ENCODE peak calls at places on chromosomes 7 and 10, in ten cellular contexts. Q, W, V, F, M, G, Z, A, Y and B are unnamed samples. For H3K9me3, the result is how much of the 10 kb centered on the place peaks cover.

GRCh38 chr7:100827330-100828226 is at the start of gene EPHB4:
- DNase-seq in Y (peak), Q (peak), G (peak), A (peak), M (peak), Z (peak), V (no peak), F (peak), W (peak), B (peak)

GRCh38 chr10:11875499-11876281 is 52.5 kb downstream of the PROSER2 start:
- DNase-seq in Z (peak), G (peak), V (no peak), A (peak), M (peak), Y (peak), W (peak), F (peak), Q (peak), B (peak)

GRCh38 chr10:125979976-125980375 is 83.6 kb downstream of the FANK1 start:
- DNase-seq in A (no peak), Q (no peak), F (no peak), Z (no peak), V (no peak), M (no peak), W (no peak), Y (no peak), G (no peak), B (no peak)

GRCh38 chr7:111910656-111911055 is 295.5 kb downstream of the DOCK4 start:
- DNase-seq in Y (no peak), F (no peak), A (no peak), M (no peak), Q (no peak), G (no peak), W (no peak), V (no peak), Z (no peak), B (no peak)

GRCh38 chr7:41679566-41679965 is 23.3 kb downstream of the INHBA start:
- DNase-seq in Y (no peak), Z (no peak), A (no peak), Q (no peak), M (no peak), V (no peak), F (no peak), W (no peak), G (no peak), B (no peak)

GRCh38 chr7:96654630-96655188 is 54.9 kb downstream of the SEM1 start:
- DNase-seq in G (no peak), Q (no peak), M (no peak), Y (no peak), Z (no peak), F (no peak), V (no peak), W (no peak), A (no peak), B (no peak)

GRCh38 chr10:121613456-121613855 is 15.2 kb upstream of the FGFR2 start:
- DNase-seq in Y (no peak), G (no peak), M (no peak), W (no peak), Q (no peak), V (no peak), F (no peak), A (no peak), Z (peak), B (no peak)

GRCh38 chr10:13528138-13528874 is 508 bp downstream of the BEND7 start:
- DNase-seq in Z (peak), M (no peak), W (peak), Q (peak), F (no peak), Y (peak), V (no peak), G (peak), A (peak), B (no peak)

GRCh38 chr7:85927226-85927625 is 716.5 kb upstream of the GRM3 start:
- DNase-seq in M (no peak), W (no peak), Z (no peak), Q (no peak), G (no peak), Y (no peak), A (no peak), V (no peak), F (no peak), B (no peak)

GRCh38 chr10:104329754-104330153 is 8.5 kb downstream of the ITPRIP start:
- DNase-seq in Q (peak), Y (no peak), W (peak), Z (peak), F (peak), V (no peak), M (no peak), G (no peak), A (no peak), B (no peak)

GRCh38 chr10:106636781-106637491 is 527.6 kb downstream of the SORCS1 start:
- DNase-seq in A (no peak), M (no peak), V (no peak), Q (no peak), Z (no peak), G (no peak), Y (no peak), F (no peak), W (no peak), B (no peak)

GRCh38 chr10:75736889-75737610 is 305.6 kb downstream of the LRMDA start:
- DNase-seq in Y (no peak), M (no peak), Q (no peak), G (no peak), W (no peak), A (no peak), F (no peak), Z (no peak), V (no peak), B (no peak)

GRCh38 chr7:2496375-2496774 is 20.2 kb upstream of the GRIFIN start:
- DNase-seq in W (no peak), V (no peak), F (no peak), Q (no peak), M (no peak), A (no peak), Z (no peak), G (no peak), Y (no peak), B (no peak)

GRCh38 chr7:128148676-128149075 is 92.4 kb upstream of the LEP start:
- DNase-seq in W (peak), Z (no peak), V (no peak), F (no peak), M (no peak), G (no peak), Y (no peak), A (no peak), Q (no peak), B (no peak)

GRCh38 chr7:148941598-148942280 is 57.6 kb upstream of the EZH2 start:
- DNase-seq in M (peak), F (no peak), W (peak), Z (peak), G (peak), Q (peak), A (peak), V (peak), Y (peak), B (peak)

GRCh38 chr7:15012135-15012534 is 109.6 kb upstream of the DGKB start:
- DNase-seq in F (no peak), W (no peak), Q (no peak), Y (no peak), M (no peak), V (no peak), Z (no peak), G (no peak), A (no peak), B (no peak)

GRCh38 chr7:5758753-5759330 is 22.6 kb downstream of the RNF216 start:
- DNase-seq in F (no peak), M (no peak), G (no peak), Y (no peak), V (no peak), Q (no peak), W (no peak), Z (no peak), A (no peak), B (no peak)

GRCh38 chr7:152894295-152895170 is 135.0 kb downstream of the ACTR3B start:
- DNase-seq in V (peak), Q (peak), M (no peak), A (peak), W (peak), G (no peak), Y (peak), Z (peak), F (no peak), B (no peak)

GRCh38 chr10:2508971-2509605 is 558.3 kb upstream of the PFKP start:
- DNase-seq in G (no peak), Z (no peak), A (no peak), W (no peak), Q (no peak), Y (peak), M (no peak), F (no peak), V (no peak), B (no peak)

GRCh38 chr7:54788664-54789063 is 29.7 kb upstream of the SEC61G start:
- DNase-seq in G (no peak), Z (no peak), M (peak), A (peak), Y (peak), F (no peak), W (peak), V (no peak), Q (peak), B (peak)

GRCh38 chr10:102660891-102661613 is 16.8 kb downstream of the TRIM8 start:
- DNase-seq in F (no peak), G (peak), Q (peak), W (peak), M (peak), Z (peak), Y (peak), V (peak), A (no peak), B (peak)

GRCh38 chr7:151539055-151539714 is 19.5 kb upstream of the RHEB start:
- DNase-seq in Z (no peak), Q (no peak), Y (peak), G (no peak), F (no peak), M (no peak), W (peak), V (no peak), A (no peak), B (no peak)

GRCh38 chr7:836429-836828 is 4.2 kb downstream of the SUN1 start:
- DNase-seq in Z (no peak), G (no peak), M (no peak), A (peak), Q (no peak), F (no peak), V (no peak), W (peak), Y (peak), B (no peak)

GRCh38 chr7:128783143-128783799 is 7.7 kb upstream of the OPN1SW start:
- DNase-seq in Z (no peak), Y (peak), W (peak), F (no peak), M (peak), Q (peak), V (no peak), G (peak), A (peak), B (peak)

GRCh38 chr10:130362308-130362761 is 226.1 kb downstream of the GLRX3 start:
- DNase-seq in V (no peak), Q (no peak), Z (no peak), G (no peak), F (peak), A (no peak), M (peak), Y (peak), W (no peak), B (no peak)

GRCh38 chr10:132434405-132435005 is 37.5 kb downstream of the PWWP2B start:
- DNase-seq in F (no peak), M (peak), V (peak), Y (no peak), Z (peak), Q (no peak), G (no peak), W (no peak), A (no peak), B (no peak)

GRCh38 chr7:38195804-38196595 is 18.0 kb downstream of the STARD3NL start:
- DNase-seq in Z (no peak), G (no peak), M (no peak), Q (no peak), Y (no peak), A (no peak), F (no peak), W (peak), V (no peak), B (no peak)

GRCh38 chr7:133820584-133820983 is 306.6 kb upstream of the LRGUK start:
- DNase-seq in G (peak), Z (no peak), A (no peak), V (no peak), Q (no peak), W (no peak), Y (no peak), F (no peak), M (no peak), B (no peak)

GRCh38 chr10:112738586-112739218 is 211.3 kb upstream of the TCF7L2 start:
- DNase-seq in A (no peak), M (no peak), Y (peak), V (no peak), W (peak), G (no peak), F (no peak), Z (no peak), Q (no peak), B (peak)

GRCh38 chr7:28984219-28984618 is 26.1 kb upstream of the TRIL start:
- DNase-seq in V (no peak), W (no peak), A (no peak), Q (no peak), Y (no peak), F (no peak), M (no peak), G (no peak), Z (no peak), B (no peak)

GRCh38 chr10:88680958-88681357 is 16.7 kb downstream of the LIPF start:
- DNase-seq in Y (no peak), F (no peak), W (peak), V (no peak), A (no peak), M (no peak), G (no peak), Q (no peak), Z (no peak), B (no peak)

GRCh38 chr7:111229181-111229740 is 138.3 kb downstream of the LRRN3 start:
- DNase-seq in Y (no peak), Z (no peak), M (no peak), A (no peak), Q (no peak), G (no peak), W (no peak), V (no peak), F (no peak), B (no peak)

GRCh38 chr7:46321556-46322205 is 400.6 kb upstream of the IGFBP3 start:
- DNase-seq in W (peak), Y (peak), F (no peak), G (no peak), M (no peak), V (no peak), Q (no peak), Z (no peak), A (no peak), B (no peak)

GRCh38 chr7:114653391-114654088 is 238.9 kb downstream of the FOXP2 start:
- DNase-seq in Y (peak), Z (no peak), F (no peak), W (peak), V (no peak), M (no peak), G (no peak), A (no peak), Q (no peak), B (no peak)

GRCh38 chr7:74126220-74126880 is 42.7 kb downstream of the LIMK1 start:
- DNase-seq in W (no peak), V (no peak), Z (no peak), F (no peak), Q (no peak), Y (no peak), M (no peak), G (no peak), A (no peak), B (no peak)

GRCh38 chr10:69861251-69862240 is 59.8 kb downstream of the COL13A1 start:
- DNase-seq in W (peak), Y (peak), A (peak), G (no peak), Z (no peak), V (no peak), Q (no peak), M (no peak), F (no peak), B (no peak)
- TF ChIP-seq CTCF in W (peak), Y (peak), A (peak), G (peak), Z (no peak), V (no peak), Q (no peak), M (no peak), F (peak), B (peak)

DNA sequence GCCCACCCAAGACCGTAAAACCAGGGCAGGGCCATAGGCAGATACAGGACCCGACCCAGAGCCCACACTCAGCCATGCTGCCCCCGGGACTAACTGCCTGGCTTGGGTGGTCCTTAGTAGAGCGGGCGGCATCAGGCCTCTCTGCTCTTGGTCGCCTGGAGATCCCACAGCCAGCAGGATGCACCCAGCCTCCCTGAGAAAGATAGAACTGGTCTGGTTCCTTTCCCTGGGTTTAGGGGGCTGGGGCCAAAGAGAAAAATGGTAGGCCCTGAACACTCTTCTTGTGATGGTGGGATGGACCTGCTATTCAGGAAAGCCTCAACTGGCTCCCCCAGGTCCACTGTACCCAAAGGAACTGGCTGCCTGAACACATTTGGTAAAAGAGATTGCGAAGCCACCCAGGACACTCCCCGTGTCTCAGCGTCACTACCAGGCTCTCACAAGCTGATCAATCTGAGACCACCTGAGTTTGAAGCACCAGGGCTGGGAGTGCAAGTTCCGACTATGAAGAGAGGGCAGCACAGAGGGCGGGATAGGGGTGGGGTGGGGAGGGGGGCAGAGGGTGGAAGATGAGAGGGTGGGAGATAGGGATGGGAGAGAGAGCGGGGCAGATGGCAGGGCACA is 591.5 kb downstream of the DNAJB6 start:
- DNase-seq in G (no peak), V (no peak), A (no peak), F (no peak), Y (no peak), W (no peak), Q (no peak), Z (no peak), M (no peak), B (no peak)
- H3K9me3 ChIP-seq in G (under half), V (under half), A (under half), F (under half), Y (under half), W (under half), Q (under half), Z (under half), M (under half), B (half or more)

GRCh38 chr7:130273863-130274262 is 7.2 kb downstream of the CPA2 start:
- DNase-seq in Z (no peak), A (no peak), Q (peak), M (peak), W (peak), G (no peak), F (no peak), V (no peak), Y (peak), B (peak)
- H3K27ac ChIP-seq in Z (no peak), A (no peak), Q (no peak), M (no peak), W (peak), G (no peak), F (no peak), V (no peak), Y (peak), B (no peak)

GRCh38 chr10:95456486-95456885 is 104.7 kb downstream of the SORBS1 start:
- DNase-seq in A (no peak), Q (no peak), M (no peak), V (no peak), F (no peak), Y (peak), G (no peak), Z (no peak), W (no peak), B (no peak)
- TF ChIP-seq CTCF in A (no peak), Q (no peak), M (no peak), V (no peak), F (no peak), Y (peak), G (no peak), Z (no peak), W (no peak), B (no peak)

DNA sequence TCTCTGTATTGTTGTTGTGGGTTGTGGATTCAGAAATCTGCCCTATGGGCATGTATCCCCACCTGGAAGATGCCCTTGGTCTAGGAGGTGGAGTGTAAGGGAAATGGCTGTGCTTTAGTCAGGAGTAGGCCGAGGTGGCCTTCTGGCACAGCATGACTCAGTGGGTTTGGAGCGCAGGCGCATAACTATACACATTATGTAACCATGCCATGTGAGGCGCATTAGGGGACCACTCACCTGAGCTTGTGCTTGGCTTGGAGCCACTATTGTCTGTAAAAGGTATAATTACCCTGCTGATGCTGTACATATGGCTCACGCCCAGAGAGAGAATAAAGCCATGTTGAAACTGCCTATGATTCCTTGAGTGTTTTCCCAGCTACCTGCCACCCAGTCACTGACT is 20.6 kb upstream of the ADAMTS14 start:
- DNase-seq in W (no peak), F (no peak), M (no peak), A (no peak), G (no peak), Z (no peak), Y (no peak), Q (no peak), V (no peak), B (no peak)
- H3K9me3 ChIP-seq in W (under half), F (under half), M (under half), A (under half), G (under half), Z (half or more), Y (under half), Q (under half), V (under half), B (under half)

GRCh38 chr10:24824124-24824523 is 100.4 kb upstream of the ARHGAP21 start:
- DNase-seq in Z (no peak), Q (no peak), G (no peak), V (no peak), F (no peak), A (no peak), W (no peak), Y (no peak), M (no peak), B (no peak)

GRCh38 chr10:24826022-24826421 is 102.3 kb upstream of the ARHGAP21 start:
- DNase-seq in G (no peak), M (no peak), A (no peak), V (no peak), Z (no peak), F (no peak), W (peak), Y (peak), Q (no peak), B (peak)

GRCh38 chr10:24822557-24822956 is 98.9 kb upstream of the ARHGAP21 start:
- DNase-seq in M (no peak), Q (no peak), V (no peak), G (no peak), Y (no peak), Z (no peak), W (no peak), A (no peak), F (no peak), B (no peak)

GRCh38 chr10:24824536-24824935 is 100.8 kb upstream of the ARHGAP21 start:
- DNase-seq in W (peak), M (no peak), G (no peak), A (no peak), Z (no peak), V (no peak), F (no peak), Q (no peak), Y (no peak), B (no peak)

DNA sequence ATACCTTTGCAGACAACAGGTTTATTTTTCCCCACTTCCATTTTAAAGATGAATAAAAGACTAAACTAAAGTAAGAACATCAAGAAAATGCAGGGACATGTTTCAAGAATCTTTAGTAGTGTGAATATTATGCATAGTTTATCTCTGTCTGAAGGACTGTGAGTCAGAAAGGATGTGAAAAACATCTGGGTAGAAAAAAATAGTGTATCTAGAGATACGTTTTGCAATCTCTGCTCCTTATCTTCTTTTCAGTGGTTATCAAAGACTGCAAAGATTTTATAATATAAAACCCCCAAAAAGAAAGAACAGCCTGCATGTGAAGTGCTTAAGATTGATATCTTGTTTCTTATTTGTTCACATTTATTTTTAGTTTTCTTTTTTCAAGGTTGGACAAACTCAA is 101.9 kb upstream of the ARHGAP21 start:
- DNase-seq in F (no peak), V (no peak), Y (no peak), M (no peak), Z (no peak), W (peak), A (no peak), Q (no peak), G (no peak), B (peak)
- H3K27ac ChIP-seq in F (no peak), V (no peak), Y (peak), M (no peak), Z (no peak), W (no peak), A (peak), Q (no peak), G (no peak), B (no peak)

GRCh38 chr10:89745903-89746302 is 44.5 kb downstream of the KIF20B start:
- DNase-seq in Y (no peak), V (no peak), W (no peak), F (no peak), A (no peak), G (no peak), Q (no peak), M (no peak), Z (no peak), B (no peak)
- TF ChIP-seq CTCF in Y (no peak), V (no peak), W (no peak), F (no peak), A (no peak), G (no peak), Q (no peak), M (no peak), Z (no peak), B (no peak)

GRCh38 chr7:157827863-157828160 is 491.0 kb downstream of the DNAJB6 start:
- DNase-seq in Q (no peak), Y (no peak), Z (no peak), F (no peak), A (no peak), V (no peak), W (no peak), G (no peak), M (no peak), B (no peak)
- H3K9me3 ChIP-seq in Q (under half), Y (under half), Z (under half), F (under half), A (under half), V (under half), W (under half), G (under half), M (under half), B (half or more)

GRCh38 chr10:4217187-4217586 is 432.2 kb upstream of the KLF6 start:
- DNase-seq in F (no peak), A (no peak), W (no peak), M (no peak), Y (no peak), Z (no peak), Q (no peak), V (no peak), G (no peak), B (no peak)
- H3K27ac ChIP-seq in F (no peak), A (no peak), W (no peak), M (peak), Y (no peak), Z (no peak), Q (no peak), V (no peak), G (no peak), B (no peak)